ENCODE peak calls at places on chromosomes 16 and 17, in four cellular contexts. One of them, this sample, is unnamed.
A peak's percentile ranks its signal among the peaks of the same experiment; 100 is the strongest.

GRCh38 chr16:77782694-77783093 is 5.7 kb upstream of the VAT1L start:
- DNase-seq in pancreas: no peak
- DNase-seq in HL-60: no peak
- DNase-seq in uterus: no peak
- DNase-seq in this sample: no peak

GRCh38 chr16:24975428-24975889 is 39.7 kb downstream of the ARHGAP17 start:
- DNase-seq in pancreas: no peak
- DNase-seq in HL-60: no peak
- DNase-seq in uterus: no peak
- DNase-seq in this sample: peak; percentile 54

GRCh38 chr16:30637952-30638351 is 12.8 kb upstream of the PRR14 start:
- DNase-seq in pancreas: no peak
- DNase-seq in HL-60: no peak
- DNase-seq in uterus: no peak
- DNase-seq in this sample: no peak

GRCh38 chr17:8255499-8255898 is 6.4 kb downstream of the PFAS start:
- DNase-seq in pancreas: no peak
- DNase-seq in HL-60: no peak
- DNase-seq in uterus: no peak
- DNase-seq in this sample: no peak

GRCh38 chr17:75155191-75155601 is 884 bp upstream of the JPT1 start:
- DNase-seq in pancreas: no peak
- DNase-seq in HL-60: no peak
- DNase-seq in uterus: no peak
- DNase-seq in this sample: no peak

GRCh38 chr17:81040791-81041337 is 5.9 kb downstream of the BAIAP2 start:
- DNase-seq in pancreas: no peak
- DNase-seq in HL-60: no peak
- DNase-seq in uterus: no peak
- DNase-seq in this sample: peak; percentile 63

GRCh38 chr17:49041527-49041926 is 44.3 kb downstream of the IGF2BP1 start:
- DNase-seq in pancreas: no peak
- DNase-seq in HL-60: no peak
- DNase-seq in uterus: no peak
- DNase-seq in this sample: no peak

GRCh38 chr16:67967183-67967955 is 1.1 kb downstream of the SLC12A4 start:
- DNase-seq in pancreas: no peak
- DNase-seq in HL-60: no peak
- DNase-seq in uterus: no peak
- DNase-seq in this sample: no peak

GRCh38 chr16:57041182-57042156 is 50.9 kb upstream of the CPNE2 start:
- DNase-seq in pancreas: no peak
- DNase-seq in HL-60: no peak
- DNase-seq in uterus: no peak
- DNase-seq in this sample: peak; percentile 48

GRCh38 chr16:71426069-71426879 is 15.6 kb downstream of the TLE7 start:
- DNase-seq in pancreas: no peak
- DNase-seq in HL-60: peak; percentile 16
- DNase-seq in uterus: no peak
- DNase-seq in this sample: peak; percentile 72

GRCh38 chr16:57480127-57480753 is 6.1 kb downstream of the DOK4 start:
- DNase-seq in pancreas: peak; percentile 84
- DNase-seq in HL-60: no peak
- DNase-seq in uterus: peak; percentile 68
- DNase-seq in this sample: no peak

GRCh38 chr16:50771366-50771765 is 29.5 kb downstream of the CYLD start:
- DNase-seq in pancreas: no peak
- DNase-seq in HL-60: no peak
- DNase-seq in uterus: no peak
- DNase-seq in this sample: no peak

GRCh38 chr17:81396722-81397313 is 1.6 kb downstream of the BAHCC1 start:
- DNase-seq in pancreas: no peak
- DNase-seq in HL-60: no peak
- DNase-seq in uterus: no peak
- DNase-seq in this sample: no peak

GRCh38 chr17:6366144-6366755 is 68.7 kb downstream of the AIPL1 start:
- DNase-seq in pancreas: no peak
- DNase-seq in HL-60: no peak
- DNase-seq in uterus: no peak
- DNase-seq in this sample: no peak

GRCh38 chr16:57614546-57615343 is 13.7 kb upstream of the ADGRG1 start:
- DNase-seq in pancreas: peak; percentile 14
- DNase-seq in HL-60: no peak
- DNase-seq in uterus: no peak
- DNase-seq in this sample: no peak

GRCh38 chr16:65386707-65387106 is 264.8 kb upstream of the CDH11 start:
- DNase-seq in pancreas: no peak
- DNase-seq in HL-60: no peak
- DNase-seq in uterus: no peak
- DNase-seq in this sample: no peak

GRCh38 chr17:44830359-44831269 is 527 bp upstream of the GJC1 start:
- DNase-seq in pancreas: no peak
- DNase-seq in HL-60: no peak
- DNase-seq in uterus: peak; percentile 43
- DNase-seq in this sample: peak; percentile 56

GRCh38 chr16:19898924-19899604 is 14.4 kb upstream of the GPRC5B start:
- DNase-seq in pancreas: no peak
- DNase-seq in HL-60: no peak
- DNase-seq in uterus: no peak
- DNase-seq in this sample: peak; percentile 61

GRCh38 chr17:38889745-38890409 is 20.0 kb downstream of the LASP1 start:
- DNase-seq in pancreas: no peak
- DNase-seq in HL-60: no peak
- DNase-seq in uterus: no peak
- DNase-seq in this sample: no peak

GRCh38 chr17:47918003-47918402 is 22.0 kb downstream of the SP2 start:
- DNase-seq in pancreas: no peak
- DNase-seq in HL-60: no peak
- DNase-seq in uterus: no peak
- DNase-seq in this sample: no peak

GRCh38 chr17:11240041-11240801 is 792 bp upstream of the SHISA6 start:
- DNase-seq in pancreas: no peak
- DNase-seq in HL-60: no peak
- DNase-seq in uterus: no peak
- DNase-seq in this sample: no peak
- TF ChIP-seq CTCF in pancreas: no peak
- TF ChIP-seq CTCF in HL-60: no peak
- TF ChIP-seq CTCF in uterus: peak; percentile 27
- TF ChIP-seq CTCF in this sample: no peak

GRCh38 chr17:46841561-46842379 is 9.6 kb upstream of the WNT9B start:
- DNase-seq in pancreas: no peak
- DNase-seq in HL-60: no peak
- DNase-seq in uterus: no peak
- DNase-seq in this sample: no peak
- TF ChIP-seq CTCF in pancreas: peak; percentile 85
- TF ChIP-seq CTCF in HL-60: no peak
- TF ChIP-seq CTCF in uterus: peak; percentile 22
- TF ChIP-seq CTCF in this sample: peak; percentile 34

GRCh38 chr16:82580293-82580900 is 46.4 kb upstream of the CDH13 start:
- DNase-seq in pancreas: no peak
- DNase-seq in HL-60: no peak
- DNase-seq in uterus: no peak
- DNase-seq in this sample: no peak
- TF ChIP-seq CTCF in pancreas: no peak
- TF ChIP-seq CTCF in HL-60: no peak
- TF ChIP-seq CTCF in uterus: no peak
- TF ChIP-seq CTCF in this sample: no peak

GRCh38 chr16:28204211-28204610 is 7.6 kb downstream of the XPO6 start:
- DNase-seq in pancreas: no peak
- DNase-seq in HL-60: no peak
- DNase-seq in uterus: no peak
- DNase-seq in this sample: no peak
- TF ChIP-seq CTCF in pancreas: no peak
- TF ChIP-seq CTCF in HL-60: no peak
- TF ChIP-seq CTCF in uterus: no peak
- TF ChIP-seq CTCF in this sample: no peak

DNA sequence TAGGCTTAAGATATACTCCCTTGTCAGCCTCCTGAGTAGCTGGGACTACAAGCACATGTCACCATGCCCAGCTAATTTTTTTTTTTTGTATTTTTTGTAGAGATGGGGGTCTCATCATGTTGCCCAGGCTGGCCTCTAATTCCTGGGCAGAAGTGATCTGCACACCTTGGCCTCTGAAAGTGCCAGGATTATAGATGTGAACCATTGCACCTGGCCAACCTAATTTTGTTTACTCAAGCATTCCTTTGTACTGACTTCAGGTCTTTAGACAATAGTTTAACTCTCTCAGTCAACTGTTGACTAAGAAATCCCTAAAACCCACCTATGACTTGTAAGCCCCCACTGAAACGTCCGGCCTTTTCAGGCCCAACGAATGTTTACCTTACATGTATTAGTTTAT is 628.3 kb upstream of the CDH8 start:
- DNase-seq in pancreas: peak; percentile 16
- DNase-seq in HL-60: no peak
- DNase-seq in uterus: no peak
- DNase-seq in this sample: no peak
- TF ChIP-seq CTCF in pancreas: no peak
- TF ChIP-seq CTCF in HL-60: no peak
- TF ChIP-seq CTCF in uterus: no peak
- TF ChIP-seq CTCF in this sample: no peak

GRCh38 chr17:37642706-37643105 is 540 bp downstream of the DDX52 start:
- DNase-seq in pancreas: no peak
- DNase-seq in HL-60: no peak
- DNase-seq in uterus: no peak
- DNase-seq in this sample: peak; percentile 11

GRCh38 chr17:37648555-37648954 is 5.3 kb upstream of the DDX52 start:
- DNase-seq in pancreas: no peak
- DNase-seq in HL-60: no peak
- DNase-seq in uterus: no peak
- DNase-seq in this sample: no peak

GRCh38 chr17:37643118-37643766 is at the start of gene DDX52:
- DNase-seq in pancreas: peak; percentile 93
- DNase-seq in HL-60: peak; percentile 73
- DNase-seq in uterus: peak; percentile 90
- DNase-seq in this sample: peak; percentile 90

GRCh38 chr17:37640016-37640415 is 3.2 kb downstream of the DDX52 start:
- DNase-seq in pancreas: no peak
- DNase-seq in HL-60: no peak
- DNase-seq in uterus: no peak
- DNase-seq in this sample: no peak

DNA sequence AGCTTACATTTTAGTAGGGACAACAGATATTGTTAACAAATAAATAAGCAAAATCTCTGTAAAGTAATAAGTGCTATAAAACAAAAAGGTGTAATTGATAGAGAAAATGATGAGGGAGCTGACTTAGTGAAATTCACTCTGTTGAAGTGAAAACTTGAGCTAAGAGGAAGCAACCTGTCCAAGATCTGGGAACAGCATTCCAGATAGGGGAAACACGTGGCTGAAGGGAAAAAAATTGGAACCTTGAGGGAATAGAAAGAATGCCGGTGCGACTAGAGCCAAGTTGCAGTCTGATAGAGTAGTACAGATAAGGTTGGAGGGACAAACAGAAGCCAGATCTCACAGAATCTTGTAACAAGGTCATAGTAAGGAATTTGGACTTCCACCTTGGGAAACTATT is 583 bp upstream of the DDX52 start:
- DNase-seq in pancreas: peak; percentile 54
- DNase-seq in HL-60: no peak
- DNase-seq in uterus: no peak
- DNase-seq in this sample: no peak
- TF ChIP-seq CTCF in pancreas: no peak
- TF ChIP-seq CTCF in HL-60: no peak
- TF ChIP-seq CTCF in uterus: no peak
- TF ChIP-seq CTCF in this sample: no peak

GRCh38 chr16:22638393-22639206 is 127.9 kb downstream of the NPIPB5 start:
- DNase-seq in pancreas: no peak
- DNase-seq in HL-60: peak; percentile 23
- DNase-seq in uterus: no peak
- DNase-seq in this sample: no peak

GRCh38 chr16:22643886-22644285 is 133.2 kb downstream of the NPIPB5 start:
- DNase-seq in pancreas: no peak
- DNase-seq in HL-60: no peak
- DNase-seq in uterus: no peak
- DNase-seq in this sample: no peak

GRCh38 chr16:22645868-22646267 is 135.2 kb downstream of the NPIPB5 start:
- DNase-seq in pancreas: no peak
- DNase-seq in HL-60: no peak
- DNase-seq in uterus: no peak
- DNase-seq in this sample: no peak

GRCh38 chr16:22642689-22643088 is 132.0 kb downstream of the NPIPB5 start:
- DNase-seq in pancreas: no peak
- DNase-seq in HL-60: no peak
- DNase-seq in uterus: no peak
- DNase-seq in this sample: no peak

GRCh38 chr16:22641030-22641671 is 130.5 kb downstream of the NPIPB5 start:
- DNase-seq in pancreas: no peak
- DNase-seq in HL-60: no peak
- DNase-seq in uterus: no peak
- DNase-seq in this sample: peak; percentile 36
- TF ChIP-seq CTCF in pancreas: no peak
- TF ChIP-seq CTCF in HL-60: no peak
- TF ChIP-seq CTCF in uterus: no peak
- TF ChIP-seq CTCF in this sample: no peak

DNA sequence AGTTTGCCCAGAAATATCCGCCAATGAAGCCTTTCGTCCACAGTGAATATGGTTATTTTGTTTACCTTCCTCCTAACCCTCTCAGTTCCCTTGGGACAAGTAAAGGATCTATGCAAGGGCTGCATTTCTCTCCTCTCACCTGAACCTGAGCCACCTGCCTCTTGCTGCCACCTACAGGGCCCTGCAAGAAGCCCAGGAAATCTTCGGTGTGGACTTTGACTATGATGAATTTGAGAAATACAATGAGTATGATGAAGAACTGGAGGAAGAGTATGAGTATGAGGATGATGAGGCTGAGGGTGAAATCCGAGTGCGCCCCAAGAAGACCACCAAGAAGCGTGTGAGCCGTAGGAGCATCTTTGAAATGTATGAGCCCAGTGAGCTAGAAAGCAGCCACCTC is 14.0 kb downstream of the SUPT6H start:
- DNase-seq in pancreas: no peak
- DNase-seq in HL-60: no peak
- DNase-seq in uterus: no peak
- DNase-seq in this sample: no peak
- TF ChIP-seq CTCF in pancreas: no peak
- TF ChIP-seq CTCF in HL-60: no peak
- TF ChIP-seq CTCF in uterus: no peak
- TF ChIP-seq CTCF in this sample: peak; percentile 9

GRCh38 chr16:49492090-49492801 is 118.6 kb downstream of the C16orf78 start:
- DNase-seq in pancreas: no peak
- DNase-seq in HL-60: no peak
- DNase-seq in uterus: peak; percentile 64
- DNase-seq in this sample: peak; percentile 87
- TF ChIP-seq CTCF in pancreas: peak; percentile 91
- TF ChIP-seq CTCF in HL-60: peak; percentile 47
- TF ChIP-seq CTCF in uterus: peak; percentile 87
- TF ChIP-seq CTCF in this sample: peak; percentile 83

This sample was measured in GM20000.